ENCODE peak calls at places on chromosomes 3 and 15, in four cellular contexts. O is stomach, R is SJSA1, X is A549. B is an unnamed sample.

GRCh38 chr15:50979041-50979440 is 70.6 kb downstream of the AP4E1 start:
- DNase-seq in O (no peak), R (no peak), X (no peak), B (no peak)

GRCh38 chr15:31360843-31361763 is 34.5 kb downstream of the KLF13 start:
- DNase-seq in X (no peak), R (no peak), O (peak), B (peak)

GRCh38 chr3:32872487-32873382 is 54.9 kb downstream of the TRIM71 start:
- DNase-seq in O (peak), R (no peak), X (no peak), B (no peak)

GRCh38 chr15:38440353-38441129 is 13.4 kb upstream of the FAM98B start:
- DNase-seq in O (peak), R (no peak), X (peak), B (no peak)

GRCh38 chr3:23113455-23114171 is 89.5 kb upstream of the UBE2E2 start:
- DNase-seq in X (no peak), O (no peak), R (no peak), B (no peak)

GRCh38 chr3:123453675-123454074 is 4.8 kb upstream of the ADCY5 start:
- DNase-seq in X (no peak), R (no peak), O (no peak), B (no peak)

GRCh38 chr3:186172353-186172752 is 63.5 kb upstream of the ETV5 start:
- DNase-seq in X (no peak), R (no peak), O (no peak), B (no peak)

GRCh38 chr15:23497710-23498111 is 50.7 kb upstream of the GOLGA6L2 start:
- DNase-seq in O (no peak), R (no peak), X (no peak), B (no peak)

GRCh38 chr3:33441322-33441976 is 1.2 kb upstream of the UBP1 start:
- DNase-seq in X (no peak), R (no peak), O (no peak), B (no peak)

GRCh38 chr3:18345015-18345367 is 80.1 kb downstream of the SATB1 start:
- DNase-seq in X (no peak), O (no peak), R (no peak), B (no peak)

GRCh38 chr15:40282144-40282869 is 557 bp downstream of the ANKRD63 start:
- DNase-seq in O (peak), R (no peak), X (peak), B (peak)

GRCh38 chr3:155605571-155605970 is 139.3 kb downstream of the PLCH1 start:
- DNase-seq in R (no peak), O (no peak), X (no peak), B (no peak)

GRCh38 chr3:113110263-113110662 is 101.1 kb upstream of the BOC start:
- DNase-seq in R (no peak), O (no peak), X (no peak), B (no peak)

GRCh38 chr3:71681224-71681668 is 44.0 kb downstream of the EIF4E3 start:
- DNase-seq in X (peak), R (peak), O (peak), B (peak)

GRCh38 chr3:188160751-188161150 is 6.8 kb downstream of the LPP start:
- DNase-seq in O (no peak), X (no peak), R (no peak), B (no peak)
- H3K27ac ChIP-seq in O (peak), X (no peak), R (no peak), B (peak)

DNA sequence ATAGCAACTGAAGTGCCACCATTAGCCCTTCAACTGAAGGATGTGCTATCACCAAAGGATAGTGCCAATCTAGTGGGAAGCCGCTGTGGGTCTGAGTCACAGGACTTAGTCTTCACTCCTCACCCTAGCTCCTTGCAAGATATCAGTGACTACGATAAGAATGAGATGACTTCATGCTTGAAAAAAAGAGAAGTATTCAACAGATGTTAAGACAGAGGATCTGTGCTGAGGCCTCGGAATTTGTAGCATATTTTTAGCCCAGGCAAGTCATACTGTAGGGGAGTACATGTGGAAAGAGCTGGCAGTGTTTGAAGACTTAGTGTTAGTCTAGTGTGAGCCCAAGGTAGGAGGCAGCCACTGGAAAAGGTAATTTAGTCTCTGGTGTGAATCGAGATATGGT is 270.7 kb upstream of the LRTM1 start:
- DNase-seq in R (peak), O (no peak), X (no peak), B (no peak)
- H3K27ac ChIP-seq in R (peak), O (no peak), X (no peak), B (no peak)

GRCh38 chr3:158713094-158713499 is 19.2 kb downstream of the RARRES1 start:
- DNase-seq in R (no peak), O (peak), X (no peak), B (peak)
- H3K27ac ChIP-seq in R (peak), O (peak), X (no peak), B (peak)

GRCh38 chr15:77673801-77674317 is 41.1 kb upstream of the LINGO1 start:
- DNase-seq in O (no peak), X (no peak), R (no peak), B (no peak)
- H3K27ac ChIP-seq in O (no peak), X (no peak), R (no peak), B (no peak)

DNA sequence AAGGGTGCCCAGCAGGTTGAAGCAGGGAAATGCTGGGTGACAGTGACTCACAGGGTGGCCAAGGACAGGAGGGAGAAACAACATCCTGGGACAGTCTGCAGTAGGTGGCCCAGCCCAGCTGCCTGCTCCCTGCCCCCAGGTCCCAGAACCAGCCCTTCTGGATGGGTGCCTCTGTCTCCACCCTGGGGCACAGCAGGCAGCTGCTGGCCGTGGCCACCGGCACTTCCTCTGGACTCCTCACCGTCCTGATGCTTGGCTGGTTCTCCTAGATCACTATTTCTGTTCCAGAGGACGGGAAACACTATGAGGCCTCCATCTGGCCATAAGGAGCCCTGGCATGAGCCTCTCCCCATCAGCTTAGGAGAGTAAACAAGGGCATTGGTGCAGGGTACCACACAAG is 258.9 kb downstream of the XXYLT1 start:
- DNase-seq in O (peak), X (no peak), R (no peak), B (no peak)
- H3K27ac ChIP-seq in O (no peak), X (no peak), R (no peak), B (no peak)

GRCh38 chr3:30421261-30421660 is 185.1 kb upstream of the TGFBR2 start:
- DNase-seq in O (no peak), R (no peak), X (no peak), B (no peak)

GRCh38 chr3:30418443-30418842 is 188.0 kb upstream of the TGFBR2 start:
- DNase-seq in O (no peak), X (no peak), R (no peak), B (no peak)
- H3K27ac ChIP-seq in O (no peak), X (no peak), R (no peak), B (no peak)

DNA sequence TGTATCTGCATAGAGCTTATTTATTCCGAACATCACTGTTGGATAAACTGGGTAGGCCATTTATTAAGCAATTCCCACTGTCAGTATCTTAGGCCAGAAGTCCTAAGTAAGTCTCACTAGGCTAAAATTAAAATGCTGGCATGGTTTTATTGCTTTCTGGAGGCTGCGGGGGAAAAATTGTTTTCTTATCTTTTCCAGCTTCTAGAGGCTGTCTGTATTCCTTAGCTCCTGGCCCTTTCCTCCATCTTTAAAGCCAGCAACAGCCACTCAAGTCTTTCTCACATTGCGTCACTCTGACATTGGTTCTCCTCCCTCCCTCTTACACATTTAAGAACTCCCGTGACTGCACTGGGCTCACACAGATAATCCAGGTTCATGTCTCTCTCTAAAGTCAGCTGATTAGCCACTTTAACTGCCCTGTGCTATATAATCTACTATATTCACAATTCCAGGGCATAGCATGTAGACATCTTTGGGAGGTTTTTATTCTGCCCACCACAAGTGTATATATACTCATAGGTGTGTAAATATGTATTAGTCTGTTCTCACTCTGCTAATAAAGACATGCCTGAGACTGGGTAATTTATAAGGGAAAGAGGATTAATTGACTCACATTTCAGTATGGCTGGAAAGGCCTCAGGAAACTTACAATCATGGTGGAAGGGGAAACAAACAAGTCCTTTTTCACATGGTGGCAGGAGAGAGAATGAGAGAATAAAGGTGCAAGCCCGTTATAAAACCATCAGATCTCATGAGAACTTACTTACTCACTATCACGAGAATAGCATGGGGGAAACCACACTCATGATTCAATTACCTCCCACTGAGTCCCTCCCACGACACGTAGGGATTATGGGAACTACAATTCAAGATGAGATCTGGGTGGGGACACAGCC is 113.5 kb upstream of the SLC7A14 start:
- DNase-seq in X (no peak), O (no peak), R (no peak), B (no peak)
- H3K27ac ChIP-seq in X (no peak), O (no peak), R (no peak), B (peak)

B was measured in left ventricle myocardium inferior.